ENCODE peak calls at places on chromosomes 13 and 19, in seven cellular contexts. R is neural progenitor cell, E is fibroblast of lung, Q is H9, P is endothelial cell of umbilical vein, K is HCT116, X is MM.1S. D is an unnamed sample. For H3K4me1 and H3K79me2, the result is how much of the 10 kb centered on the place peaks cover.

GRCh38 chr19:45591004-45591637 is 6.5 kb upstream of the OPA3 start:
- DNase-seq in R (peak), Q (peak), P (no peak), X (peak), K (no peak), E (peak), D (peak)

GRCh38 chr13:64272681-64273080 is 2857.0 kb upstream of the PCDH20 start:
- DNase-seq in X (no peak), Q (no peak), K (no peak), R (no peak), P (no peak), E (no peak), D (no peak)

GRCh38 chr19:6668696-6669095 is 1.3 kb downstream of the TNFSF14 start:
- DNase-seq in E (no peak), K (no peak), Q (no peak), R (no peak), P (no peak), X (no peak), D (no peak)

GRCh38 chr19:31054430-31054829 is 294.8 kb downstream of the TSHZ3 start:
- DNase-seq in Q (peak), R (peak), K (no peak), P (no peak), X (no peak), E (peak), D (peak)

GRCh38 chr13:41017153-41017552 is 2.0 kb downstream of the ELF1 start:
- DNase-seq in K (no peak), R (no peak), E (no peak), P (peak), Q (no peak), X (peak), D (peak)

GRCh38 chr19:17579523-17580244 is 24.2 kb downstream of the COLGALT1 start:
- DNase-seq in Q (peak), P (peak), E (peak), X (no peak), K (peak), R (peak), D (peak)

GRCh38 chr13:103351035-103351828 is 285.0 kb upstream of the SLC10A2 start:
- DNase-seq in Q (peak), R (peak), K (no peak), P (no peak), E (peak), X (no peak), D (no peak)

GRCh38 chr19:650121-650520 is 10.4 kb downstream of the FGF22 start:
- DNase-seq in R (no peak), X (no peak), K (no peak), Q (no peak), E (no peak), P (no peak), D (no peak)

GRCh38 chr13:53266757-53267156 is 238.1 kb downstream of the OLFM4 start:
- DNase-seq in E (no peak), K (no peak), Q (no peak), P (no peak), X (no peak), R (no peak), D (no peak)

GRCh38 chr13:112444416-112445399 is 68.6 kb downstream of the SPACA7 start:
- DNase-seq in P (no peak), E (no peak), Q (peak), R (no peak), X (no peak), K (no peak), D (no peak)

GRCh38 chr13:100273576-100273975 is 184.7 kb downstream of the PCCA start:
- DNase-seq in X (no peak), P (no peak), R (no peak), K (no peak), Q (no peak), E (no peak), D (no peak)

GRCh38 chr13:100203696-100204367 is 114.9 kb downstream of the PCCA start:
- DNase-seq in R (no peak), X (peak), K (no peak), P (no peak), E (peak), Q (no peak), D (no peak)

GRCh38 chr13:32838985-32839384 is 177.2 kb upstream of the KL start:
- DNase-seq in X (peak), E (peak), R (no peak), Q (no peak), K (no peak), P (no peak), D (peak)

GRCh38 chr13:53901593-53901992 is 873.0 kb downstream of the OLFM4 start:
- DNase-seq in K (no peak), R (no peak), Q (no peak), P (no peak), E (no peak), X (peak), D (no peak)

GRCh38 chr13:24178847-24179845 is 18.6 kb downstream of the SPATA13 start:
- DNase-seq in R (no peak), K (no peak), P (peak), E (no peak), Q (no peak), X (no peak), D (no peak)

GRCh38 chr13:105272660-105273631 is 1262.5 kb downstream of the EFNB2 start:
- DNase-seq in E (no peak), X (no peak), K (no peak), Q (peak), P (no peak), R (peak), D (no peak)

GRCh38 chr19:19602713-19603320 is 15.7 kb downstream of the PBX4 start:
- DNase-seq in Q (no peak), X (no peak), K (no peak), P (no peak), E (no peak), R (no peak), D (no peak)
- H3K4me1 ChIP-seq in Q (under half), X (under half), K (under half), P (under half), E (under half), R (under half), D (under half)

DNA sequence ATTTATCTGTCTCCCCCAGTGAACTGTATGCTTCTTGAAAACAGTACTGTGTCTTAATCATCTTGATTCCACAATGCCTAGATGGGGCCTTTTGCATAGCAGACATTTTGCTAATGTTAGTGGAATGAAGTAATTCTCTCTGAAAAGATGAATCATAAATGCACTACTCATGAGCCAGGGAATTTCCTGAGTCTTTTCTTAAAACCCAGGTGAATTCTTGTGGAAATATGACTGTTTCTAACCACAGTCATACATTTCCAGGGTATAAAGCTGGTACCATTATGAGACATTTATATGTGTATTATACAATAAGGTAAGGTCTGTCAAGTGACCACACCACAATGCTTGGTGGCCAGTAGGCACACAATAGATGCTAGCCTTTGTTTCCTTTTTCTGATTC is 5.5 kb upstream of the KCTD4 start:
- DNase-seq in E (peak), P (peak), R (no peak), X (no peak), Q (no peak), K (peak), D (no peak)
- H3K79me2 ChIP-seq in E (under half), P (under half), R (under half), X (under half), Q (under half), K (half or more), D (under half)

DNA sequence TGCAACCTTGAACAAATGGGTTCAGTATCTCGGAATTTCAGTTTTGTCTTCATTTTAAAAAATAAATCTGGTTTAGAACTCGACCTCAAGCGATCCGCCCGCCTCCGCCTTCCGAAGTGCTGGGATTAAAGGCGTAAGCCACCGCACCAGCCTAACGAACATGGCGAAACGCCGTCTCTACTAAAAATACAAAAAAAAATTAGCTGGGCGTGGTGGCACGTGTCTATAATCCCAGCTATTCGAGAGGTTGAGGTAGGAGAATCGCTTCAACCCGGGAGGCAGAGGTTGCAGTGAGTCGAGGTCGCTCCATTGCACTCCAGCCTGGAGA is 571 bp downstream of the ZNF302 start:
- DNase-seq in K (no peak), E (no peak), P (no peak), R (no peak), Q (no peak), X (no peak), D (no peak)
- H3K27ac ChIP-seq in K (peak), E (peak), P (peak), R (no peak), Q (no peak), X (no peak), D (peak)

GRCh38 chr19:5152767-5153532 is 184.0 kb downstream of the KDM4B start:
- DNase-seq in Q (no peak), E (no peak), R (no peak), X (no peak), K (no peak), P (no peak), D (no peak)

GRCh38 chr19:5154129-5154798 is 185.4 kb downstream of the KDM4B start:
- DNase-seq in E (no peak), R (peak), Q (peak), K (no peak), P (no peak), X (peak), D (peak)

GRCh38 chr19:5154799-5155426 is 185.7 kb downstream of the PTPRS start:
- DNase-seq in P (no peak), R (no peak), K (no peak), X (no peak), E (no peak), Q (no peak), D (no peak)

GRCh38 chr19:5152013-5152763 is 183.3 kb downstream of the KDM4B start:
- DNase-seq in P (no peak), E (no peak), R (no peak), K (no peak), X (no peak), Q (no peak), D (no peak)

GRCh38 chr19:5153601-5154128 is 184.8 kb downstream of the KDM4B start:
- DNase-seq in K (no peak), R (no peak), X (no peak), P (no peak), Q (no peak), E (no peak), D (no peak)
- H3K4me1 ChIP-seq in K (under half), R (under half), X (under half), P (under half), Q (under half), E (under half), D (under half)

DNA sequence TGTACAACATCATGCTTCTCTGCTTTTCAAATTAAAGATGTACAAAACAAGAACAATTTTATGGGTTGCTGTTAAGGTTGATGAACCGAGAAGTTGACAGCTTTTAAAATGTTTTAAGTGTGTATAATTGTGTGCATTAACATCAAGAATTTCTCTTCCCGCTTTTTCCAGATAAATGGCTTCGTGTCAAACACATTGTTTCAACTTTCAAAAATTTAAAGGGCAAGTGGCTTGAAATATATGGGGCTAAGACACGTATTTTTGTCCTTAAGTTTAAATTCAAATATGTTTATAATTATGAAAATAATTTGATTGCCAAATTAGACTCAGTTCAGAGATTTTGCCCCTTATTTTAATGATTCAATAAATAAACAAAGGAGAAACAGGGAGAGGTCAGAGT is 1159.2 kb upstream of the MIR17HG start:
- DNase-seq in P (no peak), X (no peak), Q (no peak), K (no peak), R (no peak), E (no peak), D (no peak)
- H3K79me2 ChIP-seq in P (under half), X (under half), Q (under half), K (under half), R (under half), E (under half), D (under half)

GRCh38 chr13:27040826-27041108 is 130.8 kb downstream of the USP12 start:
- DNase-seq in R (no peak), E (no peak), Q (no peak), K (no peak), X (no peak), P (no peak), D (no peak)
- H3K27ac ChIP-seq in R (no peak), E (no peak), Q (no peak), K (no peak), X (no peak), P (no peak), D (no peak)

GRCh38 chr13:72864142-72865035 is 82.5 kb downstream of the PIBF1 start:
- DNase-seq in K (no peak), P (no peak), X (no peak), E (peak), R (no peak), Q (no peak), D (no peak)
- H3K4me1 ChIP-seq in K (under half), P (under half), X (under half), E (under half), R (under half), Q (under half), D (under half)

GRCh38 chr19:29712744-29713516 is 2.1 kb downstream of the C19orf12 start:
- DNase-seq in P (no peak), E (no peak), Q (no peak), X (no peak), R (no peak), K (no peak), D (no peak)
- H3K79me2 ChIP-seq in P (under half), E (under half), Q (under half), X (under half), R (under half), K (under half), D (under half)